ENCODE peak calls at places on chromosome 16, in ten cellular contexts. Q, Y, P, D, O, T, W, B, X and L are unnamed samples.

GRCh38 chr16:84434800-84435199 is 66.5 kb downstream of the ATP2C2 start:
- DNase-seq in Q (no peak), Y (no peak), P (no peak), D (no peak), O (no peak), T (no peak), W (no peak), B (no peak), X (no peak), L (no peak)

GRCh38 chr16:70252355-70252988 is 732 bp upstream of the EXOSC6 start:
- DNase-seq in Q (no peak), Y (no peak), P (no peak), D (no peak), O (peak), T (no peak), W (no peak), B (no peak), X (peak), L (no peak)

GRCh38 chr16:67943619-67944503 is at the start of gene LCAT:
- DNase-seq in Q (no peak), Y (no peak), P (no peak), D (no peak), O (no peak), T (no peak), W (no peak), B (no peak), X (no peak), L (no peak)

GRCh38 chr16:14958970-14959369 is 15.9 kb upstream of the PDXDC1 start:
- DNase-seq in Q (no peak), Y (no peak), P (no peak), D (no peak), O (no peak), T (peak), W (peak), B (no peak), X (no peak), L (no peak)

GRCh38 chr16:66524601-66525164 is 25.2 kb downstream of the TK2 start:
- DNase-seq in Q (peak), Y (peak), P (no peak), D (no peak), O (peak), T (no peak), W (no peak), B (no peak), X (peak), L (peak)

GRCh38 chr16:55323637-55324490 is at the start of gene IRX6:
- DNase-seq in Q (no peak), Y (no peak), P (peak), D (no peak), O (no peak), T (no peak), W (peak), B (no peak), X (no peak), L (peak)

GRCh38 chr16:28520672-28521071 is 14.0 kb upstream of the IL27 start:
- DNase-seq in Q (no peak), Y (no peak), P (no peak), D (no peak), O (no peak), T (no peak), W (no peak), B (no peak), X (no peak), L (no peak)

GRCh38 chr16:67372664-67373063 is 20.6 kb downstream of the TPPP3 start:
- DNase-seq in Q (peak), Y (no peak), P (peak), D (no peak), O (peak), T (peak), W (no peak), B (no peak), X (no peak), L (peak)

GRCh38 chr16:86611517-86611840 is 33.1 kb downstream of the FOXL1 start:
- DNase-seq in Q (no peak), Y (no peak), P (no peak), D (no peak), O (no peak), T (peak), W (no peak), B (no peak), X (no peak), L (no peak)

GRCh38 chr16:4272114-4272954 is 489 bp downstream of the TFAP4 start:
- DNase-seq in Q (peak), Y (peak), P (peak), D (peak), O (peak), T (peak), W (peak), B (no peak), X (no peak), L (peak)

GRCh38 chr16:84690088-84690819 is 9.5 kb upstream of the USP10 start:
- DNase-seq in Q (no peak), Y (peak), P (no peak), D (no peak), O (no peak), T (no peak), W (no peak), B (no peak), X (no peak), L (no peak)

GRCh38 chr16:49833796-49834195 is 22.1 kb downstream of the ZNF423 start:
- DNase-seq in Q (no peak), Y (no peak), P (no peak), D (no peak), O (no peak), T (no peak), W (no peak), B (no peak), X (no peak), L (no peak)

GRCh38 chr16:86773339-86773715 is 195.0 kb downstream of the FOXL1 start:
- DNase-seq in Q (no peak), Y (peak), P (no peak), D (no peak), O (no peak), T (no peak), W (no peak), B (no peak), X (no peak), L (no peak)

GRCh38 chr16:83705856-83706255 is 101.9 kb upstream of the HSBP1 start:
- DNase-seq in Q (no peak), Y (no peak), P (no peak), D (no peak), O (no peak), T (peak), W (no peak), B (no peak), X (no peak), L (no peak)

GRCh38 chr16:81409016-81409556 is 35.5 kb upstream of the CMIP start:
- DNase-seq in Q (no peak), Y (peak), P (no peak), D (no peak), O (no peak), T (no peak), W (no peak), B (no peak), X (no peak), L (no peak)

GRCh38 chr16:12089492-12090161 is 113.1 kb downstream of the SNX29 start:
- DNase-seq in Q (no peak), Y (peak), P (no peak), D (no peak), O (peak), T (peak), W (no peak), B (no peak), X (peak), L (no peak)

GRCh38 chr16:50371936-50372595 is 3.3 kb upstream of the BRD7 start:
- DNase-seq in Q (peak), Y (no peak), P (no peak), D (no peak), O (no peak), T (peak), W (no peak), B (no peak), X (no peak), L (no peak)

GRCh38 chr16:2799852-2800226 is 1.6 kb downstream of the PRSS41 start:
- DNase-seq in Q (no peak), Y (peak), P (no peak), D (no peak), O (no peak), T (no peak), W (peak), B (no peak), X (no peak), L (peak)

GRCh38 chr16:70709961-70710360 is 24.1 kb upstream of the MTSS2 start:
- DNase-seq in Q (no peak), Y (peak), P (no peak), D (no peak), O (no peak), T (no peak), W (no peak), B (no peak), X (no peak), L (no peak)